ENCODE peak calls at places on chromosome 9, in eight cellular contexts. G is endothelial cell of umbilical vein, J is HCT116, V is HepG2, K is SK-N-SH, D is K562, F is GM12878, H is H1. Z is an unnamed sample.

GRCh38 chr9:123645126-123645525 is 284.8 kb downstream of the DENND1A start:
- DNase-seq in G (no peak), J (no peak), V (no peak), K (no peak), D (no peak), F (no peak), H (no peak), Z (no peak)

GRCh38 chr9:94097788-94098413 is 13.6 kb downstream of the PTPDC1 start:
- DNase-seq in G (no peak), J (peak), V (no peak), K (no peak), D (no peak), F (no peak), H (no peak), Z (no peak)

GRCh38 chr9:93827545-93828330 is 127.4 kb downstream of the BARX1 start:
- DNase-seq in G (peak), J (no peak), V (peak), K (peak), D (peak), F (no peak), H (no peak), Z (no peak)

GRCh38 chr9:137479315-137479861 is 20.3 kb upstream of the NSMF start:
- DNase-seq in G (no peak), J (no peak), V (no peak), K (peak), D (no peak), F (no peak), H (no peak), Z (no peak)

GRCh38 chr9:35749515-35750255 is 598 bp downstream of the RGP1 start:
- DNase-seq in G (peak), J (no peak), V (no peak), K (no peak), D (peak), F (no peak), H (no peak), Z (no peak)

GRCh38 chr9:74887041-74887980 is at the start of gene TRPM6:
- DNase-seq in G (peak), J (peak), V (peak), K (peak), D (peak), F (no peak), H (no peak), Z (peak)

GRCh38 chr9:73054091-73054490 is 97.6 kb upstream of the ANXA1 start:
- DNase-seq in G (no peak), J (no peak), V (no peak), K (no peak), D (no peak), F (no peak), H (no peak), Z (no peak)

GRCh38 chr9:114522847-114523246 is 17.6 kb upstream of the WHRN start:
- DNase-seq in G (no peak), J (no peak), V (no peak), K (no peak), D (no peak), F (no peak), H (no peak), Z (no peak)

GRCh38 chr9:129995409-129996160 is 47.4 kb downstream of the FNBP1 start:
- DNase-seq in G (peak), J (no peak), V (no peak), K (no peak), D (peak), F (no peak), H (no peak), Z (no peak)

GRCh38 chr9:110583237-110583636 is 3.7 kb upstream of the SVEP1 start:
- DNase-seq in G (peak), J (no peak), V (no peak), K (no peak), D (no peak), F (no peak), H (no peak), Z (no peak)

GRCh38 chr9:137350696-137351584 is 48.9 kb upstream of the NRARP start:
- DNase-seq in G (no peak), J (no peak), V (no peak), K (no peak), D (no peak), F (no peak), H (no peak), Z (no peak)

GRCh38 chr9:89929721-89930480 is 325.1 kb downstream of the GADD45G start:
- DNase-seq in G (no peak), J (no peak), V (no peak), K (peak), D (no peak), F (no peak), H (no peak), Z (no peak)

GRCh38 chr9:110029422-110029814 is 178.5 kb downstream of the C9orf152 start:
- DNase-seq in G (peak), J (no peak), V (peak), K (no peak), D (no peak), F (no peak), H (no peak), Z (peak)

GRCh38 chr9:29214702-29215248 is 1641.5 kb upstream of the C9orf72 start:
- DNase-seq in G (no peak), J (no peak), V (no peak), K (peak), D (no peak), F (no peak), H (no peak), Z (no peak)

GRCh38 chr9:6873862-6874261 is 116.1 kb downstream of the KDM4C start:
- DNase-seq in G (peak), J (no peak), V (no peak), K (no peak), D (no peak), F (no peak), H (no peak), Z (no peak)

GRCh38 chr9:95207403-95207802 is 110.1 kb downstream of the FANCC start:
- DNase-seq in G (no peak), J (no peak), V (no peak), K (no peak), D (no peak), F (no peak), H (no peak), Z (no peak)

GRCh38 chr9:130869250-130869649 is 27.4 kb downstream of the QRFP start:
- DNase-seq in G (peak), J (no peak), V (no peak), K (peak), D (peak), F (no peak), H (no peak), Z (peak)

GRCh38 chr9:75455444-75455921 is 367.2 kb downstream of the OSTF1 start:
- DNase-seq in G (no peak), J (no peak), V (no peak), K (no peak), D (no peak), F (peak), H (no peak), Z (no peak)

GRCh38 chr9:78325343-78325742 is 28.4 kb downstream of the PSAT1 start:
- DNase-seq in G (peak), J (no peak), V (no peak), K (peak), D (peak), F (no peak), H (no peak), Z (peak)

GRCh38 chr9:18976368-18977238 is 56.4 kb downstream of the SAXO1 start:
- DNase-seq in G (peak), J (no peak), V (no peak), K (peak), D (no peak), F (no peak), H (no peak), Z (peak)

DNA sequence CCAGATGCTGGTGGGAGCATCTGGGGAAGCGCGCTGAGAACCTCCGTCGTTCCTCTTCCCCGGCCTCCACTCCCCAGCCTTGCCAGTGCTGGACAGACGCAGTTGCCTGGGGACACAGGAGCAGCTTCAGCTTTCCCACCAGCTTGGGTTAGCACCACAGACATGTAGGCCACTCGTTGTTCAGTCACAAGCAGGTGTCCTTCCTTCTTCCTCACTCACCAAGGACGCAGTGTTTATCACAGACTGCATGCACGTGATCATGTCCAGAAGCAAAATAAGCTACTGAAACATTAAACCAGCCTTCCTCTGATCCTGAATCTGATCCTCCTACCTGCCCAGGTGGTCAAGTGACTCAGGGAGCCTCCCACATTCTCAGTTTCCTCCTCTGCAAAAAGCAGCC is 232.9 kb downstream of the SYK start:
- DNase-seq in G (no peak), J (no peak), V (no peak), K (no peak), D (no peak), F (no peak), H (no peak), Z (no peak)
- H3K9ac ChIP-seq in G (no peak), J (no peak), V (no peak), K (no peak), D (no peak), F (no peak), H (no peak), Z (no peak)

GRCh38 chr9:36940881-36941280 is 93.2 kb downstream of the PAX5 start:
- DNase-seq in G (no peak), J (no peak), V (no peak), K (no peak), D (no peak), F (no peak), H (no peak), Z (no peak)
- H3K27ac ChIP-seq in G (no peak), J (no peak), V (no peak), K (no peak), D (no peak), F (no peak), H (no peak), Z (no peak)

DNA sequence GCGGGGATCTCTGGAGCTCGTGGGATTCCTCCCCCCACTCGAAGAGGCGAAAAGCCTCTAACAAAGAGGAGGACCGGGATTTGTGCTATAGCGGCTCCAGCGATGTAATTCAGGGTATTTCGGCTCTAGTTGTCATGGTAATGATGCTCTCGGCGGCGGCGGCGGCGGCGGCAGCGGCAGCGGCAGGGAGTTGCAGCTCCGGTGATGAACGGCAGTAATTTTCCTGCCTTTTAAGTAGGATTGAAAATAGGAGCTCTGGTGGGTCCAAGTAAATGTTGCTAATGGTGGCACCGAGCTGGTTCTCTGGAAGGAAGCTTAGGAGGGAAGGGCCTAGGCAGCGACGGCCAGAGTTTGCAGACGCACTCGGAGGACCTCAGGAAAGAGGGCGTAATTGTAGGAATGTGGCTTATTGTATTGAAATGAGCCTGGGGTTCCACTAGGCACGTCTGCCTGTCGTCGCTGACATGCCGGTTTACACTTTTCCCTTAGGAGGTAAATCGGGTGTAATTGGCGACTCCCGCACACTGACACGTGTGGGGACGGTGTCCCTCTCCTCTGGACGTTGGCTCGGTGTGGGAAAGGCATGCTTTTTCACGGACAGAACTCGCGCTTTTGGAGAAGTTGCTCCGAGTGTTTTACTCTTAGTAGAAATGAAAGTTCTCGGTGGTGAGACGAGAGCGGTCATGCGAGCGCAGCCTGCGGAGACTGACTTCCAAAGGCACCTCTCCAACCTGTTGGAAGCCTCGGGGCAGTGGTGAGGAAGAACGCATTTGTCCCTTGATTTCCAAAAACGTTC is 1.1 kb downstream of the NR4A3 start:
- DNase-seq in G (peak), J (no peak), V (peak), K (peak), D (peak), F (no peak), H (no peak), Z (no peak)
- TF ChIP-seq POLR2AphosphoS5 in G (no peak), J (no peak), V (no peak), K (no peak), D (no peak), F (no peak), H (no peak), Z (no peak)

DNA sequence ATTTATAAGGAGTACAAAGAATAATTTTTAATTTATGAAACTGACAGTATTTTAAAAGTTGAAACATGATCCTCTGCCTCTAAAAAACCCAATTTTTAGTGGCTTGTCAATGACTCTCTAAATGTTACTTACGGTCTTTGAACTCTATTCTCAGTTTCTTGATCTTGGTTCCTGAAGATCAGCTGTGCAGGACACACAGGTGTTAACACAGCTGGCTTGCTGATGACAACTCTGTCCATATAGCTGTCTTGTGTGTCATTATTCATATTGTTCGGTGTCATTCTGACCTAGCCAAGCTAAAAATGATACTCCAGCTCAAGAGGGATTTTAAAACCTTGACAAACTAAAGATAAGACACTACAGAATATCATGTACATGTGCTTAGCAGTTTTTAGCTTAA is 314.5 kb downstream of the CCDC171 start:
- DNase-seq in G (no peak), J (no peak), V (no peak), K (no peak), D (no peak), F (no peak), H (no peak), Z (no peak)
- H3K9ac ChIP-seq in G (no peak), J (no peak), V (no peak), K (no peak), D (no peak), F (no peak), H (no peak), Z (no peak)

GRCh38 chr9:104915049-104915448 is 12.9 kb downstream of the ABCA1 start:
- DNase-seq in G (no peak), J (no peak), V (no peak), K (no peak), D (no peak), F (no peak), H (no peak), Z (no peak)

GRCh38 chr9:104914458-104914857 is 13.5 kb downstream of the ABCA1 start:
- DNase-seq in G (no peak), J (no peak), V (no peak), K (no peak), D (no peak), F (no peak), H (no peak), Z (no peak)

GRCh38 chr9:104911029-104911607 is 16.8 kb downstream of the ABCA1 start:
- DNase-seq in G (no peak), J (no peak), V (peak), K (no peak), D (no peak), F (no peak), H (no peak), Z (no peak)

GRCh38 chr9:104912606-104913005 is 15.3 kb downstream of the ABCA1 start:
- DNase-seq in G (no peak), J (no peak), V (peak), K (no peak), D (no peak), F (no peak), H (no peak), Z (no peak)

DNA sequence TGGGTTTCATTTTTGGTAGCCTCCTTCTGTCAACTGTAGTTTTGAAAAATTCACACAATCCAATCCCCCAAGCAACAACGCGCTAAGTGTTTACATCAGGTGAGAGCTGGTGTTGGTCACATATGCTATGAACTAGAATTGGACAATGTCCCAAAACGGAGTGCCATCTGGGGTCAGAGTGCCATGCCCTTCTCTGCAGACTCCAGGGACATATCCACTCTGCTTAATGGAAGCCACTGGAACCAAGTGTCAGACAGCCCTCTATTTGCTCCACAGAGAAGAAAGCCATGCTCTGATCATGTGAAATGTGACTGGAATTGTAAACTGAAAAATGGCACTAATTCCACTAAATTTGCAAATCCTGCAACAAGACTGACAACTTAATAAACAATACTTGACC is 12.2 kb downstream of the ABCA1 start:
- DNase-seq in G (no peak), J (no peak), V (no peak), K (no peak), D (no peak), F (no peak), H (no peak), Z (no peak)
- H3K27ac ChIP-seq in G (no peak), J (no peak), V (peak), K (no peak), D (no peak), F (no peak), H (no peak), Z (no peak)

GRCh38 chr9:34431661-34432060 is 26.7 kb downstream of the FAM219A start:
- DNase-seq in G (no peak), J (no peak), V (no peak), K (peak), D (no peak), F (no peak), H (no peak), Z (no peak)

GRCh38 chr9:34428325-34428958 is 29.9 kb downstream of the FAM219A start:
- DNase-seq in G (peak), J (no peak), V (peak), K (peak), D (no peak), F (no peak), H (no peak), Z (no peak)

GRCh38 chr9:34426340-34427074 is 31.9 kb downstream of the FAM219A start:
- DNase-seq in G (no peak), J (no peak), V (no peak), K (peak), D (peak), F (no peak), H (no peak), Z (no peak)

DNA sequence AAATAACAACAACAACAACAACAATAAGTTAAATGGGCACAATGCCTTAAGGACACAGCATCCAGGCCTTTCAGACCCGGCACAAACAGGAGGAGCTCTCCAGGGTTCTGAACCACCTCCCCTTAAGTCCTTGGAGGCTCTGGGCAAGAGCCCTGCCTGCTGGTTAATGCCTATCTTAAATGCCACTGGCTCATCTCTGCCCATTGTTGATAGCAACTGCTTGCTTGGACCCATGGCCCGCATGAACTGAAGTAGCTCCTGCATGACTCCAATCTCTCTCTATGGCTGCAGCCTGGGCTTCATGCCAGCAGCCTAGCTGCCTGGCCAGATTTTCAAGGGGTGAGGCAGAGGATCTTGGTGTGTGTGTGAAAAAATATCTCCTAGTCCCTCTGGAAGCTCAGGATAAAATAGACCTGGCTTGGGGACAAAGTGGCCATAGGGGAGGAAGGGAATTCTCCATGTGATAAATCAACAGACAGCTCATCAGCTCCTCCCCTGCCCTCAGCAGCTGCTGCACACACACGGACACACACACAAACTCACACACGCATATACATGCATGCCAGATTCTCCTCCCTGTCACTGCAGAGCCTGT is 27.4 kb downstream of the FAM219A start:
- DNase-seq in G (peak), J (peak), V (peak), K (peak), D (peak), F (no peak), H (peak), Z (no peak)
- TF ChIP-seq POLR2AphosphoS5 in G (no peak), J (no peak), V (no peak), K (no peak), D (no peak), F (no peak), H (no peak), Z (no peak)